ENCODE peak calls at places on chromosomes 7 and 10, in six cellular contexts. E is fibroblast of lung, F is SK-N-SH, C is H9, Q is prostate gland, V is BE2C. J is an unnamed sample. For H3K4me1, the result is how much of the 10 kb centered on the place peaks cover.

GRCh38 chr7:1623810-1624209 is 46.3 kb upstream of the ELFN1 start:
- DNase-seq in Q (no peak), C (no peak), E (no peak), F (peak), V (no peak), J (no peak)

GRCh38 chr10:75253281-75254220 is 17.8 kb upstream of the COMTD1 start:
- DNase-seq in C (no peak), V (no peak), F (no peak), E (no peak), Q (no peak), J (no peak)

GRCh38 chr10:129939416-129940275 is 24.4 kb downstream of the EBF3 start:
- DNase-seq in V (no peak), E (no peak), F (no peak), Q (no peak), C (no peak), J (no peak)

GRCh38 chr7:142866361-142867096 is 11.7 kb downstream of the EPHB6 start:
- DNase-seq in Q (peak), V (peak), F (peak), C (peak), E (peak), J (no peak)

GRCh38 chr7:41508755-41509154 is 194.1 kb downstream of the INHBA start:
- DNase-seq in C (no peak), V (no peak), E (no peak), F (no peak), Q (no peak), J (no peak)

GRCh38 chr7:30330134-30331111 is 46.0 kb downstream of the ZNRF2 start:
- DNase-seq in C (no peak), F (no peak), V (no peak), E (peak), Q (no peak), J (no peak)

GRCh38 chr7:2008101-2008935 is 224.4 kb downstream of the MAD1L1 start:
- DNase-seq in Q (no peak), F (no peak), E (no peak), V (peak), C (peak), J (peak)

GRCh38 chr7:362416-363096 is 72.6 kb downstream of the FOXL3 start:
- DNase-seq in E (no peak), V (no peak), Q (no peak), C (no peak), F (no peak), J (peak)

GRCh38 chr7:158407581-158408331 is 179.9 kb downstream of the PTPRN2 start:
- DNase-seq in Q (no peak), V (no peak), E (peak), F (peak), C (no peak), J (no peak)

GRCh38 chr10:113322843-113323242 is 230.0 kb upstream of the HABP2 start:
- DNase-seq in C (no peak), E (no peak), Q (no peak), V (no peak), F (no peak), J (peak)

GRCh38 chr7:130421685-130422084 is 19.1 kb downstream of the CEP41 start:
- DNase-seq in Q (no peak), C (no peak), V (peak), E (peak), F (no peak), J (no peak)

GRCh38 chr7:68317476-68317875 is 1280.8 kb upstream of the AUTS2 start:
- DNase-seq in Q (peak), C (no peak), E (no peak), F (no peak), V (no peak), J (no peak)

GRCh38 chr7:77985974-77986339 is 187.4 kb downstream of the PHTF2 start:
- DNase-seq in V (no peak), C (no peak), F (no peak), Q (no peak), E (no peak), J (no peak)

GRCh38 chr10:73215749-73216148 is 31.3 kb downstream of the DNAJC9 start:
- DNase-seq in Q (no peak), C (no peak), E (no peak), F (no peak), V (no peak), J (no peak)

GRCh38 chr7:112572669-112573301 is 92.0 kb downstream of the LSMEM1 start:
- DNase-seq in Q (peak), F (no peak), C (no peak), E (no peak), V (no peak), J (no peak)

GRCh38 chr7:76011437-76011836 is 17.0 kb upstream of the TMEM120A start:
- DNase-seq in E (peak), C (no peak), Q (no peak), V (no peak), F (no peak), J (no peak)

GRCh38 chr7:25615005-25615404 is 386.7 kb upstream of the NPVF start:
- DNase-seq in V (no peak), C (no peak), E (no peak), F (no peak), Q (no peak), J (no peak)

GRCh38 chr10:31749293-31749692 is 179.3 kb downstream of the ARHGAP12 start:
- DNase-seq in E (peak), V (peak), C (no peak), F (peak), Q (no peak), J (no peak)

GRCh38 chr10:100024741-100025140 is 15.0 kb upstream of the DNMBP start:
- DNase-seq in E (no peak), C (no peak), V (no peak), Q (no peak), F (no peak), J (no peak)

GRCh38 chr10:59698326-59698725 is 11.3 kb downstream of the SLC16A9 start:
- DNase-seq in F (no peak), E (no peak), C (no peak), V (no peak), Q (no peak), J (no peak)

GRCh38 chr7:114860196-114860595 is 61.7 kb upstream of the MDFIC start:
- DNase-seq in E (no peak), Q (no peak), F (no peak), C (no peak), V (no peak), J (no peak)

GRCh38 chr10:14032406-14032998 is 298.2 kb downstream of the FRMD4A start:
- DNase-seq in Q (no peak), F (peak), E (peak), C (peak), V (peak), J (peak)

GRCh38 chr7:136470179-136470578 is 398.3 kb upstream of the CHRM2 start:
- DNase-seq in F (no peak), V (no peak), Q (no peak), C (no peak), E (no peak), J (no peak)

GRCh38 chr7:44112997-44113763 is 9.0 kb downstream of the AEBP1 start:
- DNase-seq in F (peak), Q (no peak), V (no peak), E (no peak), C (no peak), J (no peak)

GRCh38 chr10:80460399-80461207 is 6.5 kb downstream of the TSPAN14 start:
- DNase-seq in Q (peak), C (peak), V (no peak), F (no peak), E (peak), J (peak)

GRCh38 chr10:80457554-80458262 is 3.6 kb downstream of the TSPAN14 start:
- DNase-seq in Q (no peak), C (peak), E (no peak), V (no peak), F (no peak), J (no peak)

GRCh38 chr10:80458638-80459037 is 4.5 kb downstream of the TSPAN14 start:
- DNase-seq in F (peak), V (no peak), Q (no peak), C (no peak), E (no peak), J (no peak)

GRCh38 chr10:80458263-80458625 is 4.1 kb downstream of the TSPAN14 start:
- DNase-seq in V (no peak), Q (no peak), F (no peak), E (no peak), C (no peak), J (no peak)

DNA sequence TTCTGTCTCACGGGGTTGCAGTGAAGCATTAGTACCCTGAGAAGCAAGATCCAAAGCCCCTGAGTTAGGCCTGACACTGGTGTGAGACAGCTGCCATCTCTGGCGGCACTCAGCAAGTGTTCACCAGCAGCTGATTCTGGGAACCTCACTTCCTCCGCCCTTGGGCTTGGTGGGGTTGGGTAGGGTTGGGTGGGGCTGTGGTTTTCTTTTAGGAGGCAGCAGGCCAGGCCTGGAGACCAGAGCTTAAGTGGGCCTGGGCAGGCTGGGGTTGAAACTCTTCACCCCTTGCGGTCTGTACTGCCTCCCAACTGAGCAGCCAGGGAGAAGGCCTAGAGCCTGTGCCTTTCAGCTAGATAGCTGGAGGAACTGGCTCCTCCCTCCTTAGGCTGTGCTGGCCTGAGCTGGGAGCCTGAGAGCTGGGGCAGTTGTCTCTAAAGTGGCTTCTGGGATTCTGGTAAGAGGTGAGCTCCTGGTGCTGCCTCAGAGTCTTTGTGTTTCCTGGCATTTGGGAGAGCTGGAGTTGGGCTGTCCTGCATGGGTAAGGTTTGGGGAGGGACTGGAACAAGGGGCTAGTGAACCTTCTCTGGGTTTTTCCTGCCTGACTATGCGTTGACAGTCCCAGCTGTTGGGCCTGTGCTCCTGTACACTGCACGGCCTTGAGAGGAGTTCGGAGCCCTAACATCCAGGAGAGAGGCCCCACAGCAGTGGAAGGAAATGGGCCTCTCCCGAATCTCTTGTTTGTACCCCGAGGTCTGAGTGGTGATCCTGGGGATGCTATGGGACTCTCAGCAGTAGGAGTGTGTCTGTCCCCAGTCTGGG is 5.1 kb downstream of the TSPAN14 start:
- DNase-seq in Q (peak), V (peak), C (peak), E (peak), F (peak), J (peak)
- H3K4me1 ChIP-seq in Q (half or more), V (under half), C (under half), E (under half), F (half or more), J (half or more)

GRCh38 chr10:101056365-101057151 is 5.2 kb upstream of the KAZALD1 start:
- DNase-seq in E (no peak), V (no peak), C (no peak), F (no peak), Q (no peak), J (no peak)

GRCh38 chr10:101054351-101054750 is 7.4 kb upstream of the KAZALD1 start:
- DNase-seq in V (no peak), Q (no peak), E (no peak), C (no peak), F (no peak), J (no peak)

GRCh38 chr10:101055416-101055815 is 6.4 kb upstream of the KAZALD1 start:
- DNase-seq in V (no peak), Q (no peak), E (no peak), C (no peak), F (no peak), J (no peak)

GRCh38 chr10:101052285-101052684 is 9.5 kb upstream of the KAZALD1 start:
- DNase-seq in C (no peak), Q (no peak), V (no peak), F (no peak), E (peak), J (no peak)

GRCh38 chr10:101053516-101053915 is 8.3 kb upstream of the KAZALD1 start:
- DNase-seq in Q (no peak), E (peak), V (no peak), F (no peak), C (no peak), J (no peak)
- H3K4me1 ChIP-seq in Q (under half), E (under half), V (under half), F (under half), C (under half), J (under half)

DNA sequence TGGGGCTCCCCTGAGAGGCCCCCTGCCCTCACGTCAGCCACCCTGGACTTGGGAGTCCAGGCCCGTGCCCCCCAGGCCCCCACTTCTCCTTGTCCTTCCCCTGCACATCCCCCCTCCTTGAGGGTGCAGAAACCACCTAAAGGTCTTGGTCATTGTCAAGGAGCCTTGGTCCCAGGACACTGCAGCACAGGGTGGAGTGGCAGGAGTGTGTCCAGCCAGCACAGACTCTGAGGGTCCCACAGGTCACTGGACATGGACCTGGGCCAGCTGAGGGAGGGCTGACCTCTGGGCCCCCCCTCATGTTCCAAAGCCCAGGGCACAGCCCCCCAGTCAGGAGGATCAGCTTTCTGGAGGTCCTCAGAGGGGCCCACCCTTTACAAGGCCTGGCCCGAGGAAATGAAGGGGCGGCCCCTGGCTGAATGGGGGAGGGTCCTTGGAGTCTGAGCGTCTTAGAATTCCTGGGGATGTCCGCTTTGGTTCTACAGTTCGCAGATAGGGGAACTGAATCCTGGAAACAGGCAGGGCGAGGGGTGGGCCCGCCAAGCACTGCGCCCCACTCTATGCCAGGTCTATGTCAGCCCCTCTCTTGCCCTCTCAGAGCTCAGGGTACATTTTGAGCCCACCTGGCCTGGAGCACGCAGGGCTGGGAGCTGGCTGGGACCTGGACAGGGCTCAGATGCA is 54.0 kb downstream of the PWWP2B start:
- DNase-seq in E (no peak), F (no peak), V (peak), C (no peak), Q (no peak), J (peak)
- H3K4me1 ChIP-seq in E (under half), F (under half), V (under half), C (under half), Q (under half), J (half or more)

DNA sequence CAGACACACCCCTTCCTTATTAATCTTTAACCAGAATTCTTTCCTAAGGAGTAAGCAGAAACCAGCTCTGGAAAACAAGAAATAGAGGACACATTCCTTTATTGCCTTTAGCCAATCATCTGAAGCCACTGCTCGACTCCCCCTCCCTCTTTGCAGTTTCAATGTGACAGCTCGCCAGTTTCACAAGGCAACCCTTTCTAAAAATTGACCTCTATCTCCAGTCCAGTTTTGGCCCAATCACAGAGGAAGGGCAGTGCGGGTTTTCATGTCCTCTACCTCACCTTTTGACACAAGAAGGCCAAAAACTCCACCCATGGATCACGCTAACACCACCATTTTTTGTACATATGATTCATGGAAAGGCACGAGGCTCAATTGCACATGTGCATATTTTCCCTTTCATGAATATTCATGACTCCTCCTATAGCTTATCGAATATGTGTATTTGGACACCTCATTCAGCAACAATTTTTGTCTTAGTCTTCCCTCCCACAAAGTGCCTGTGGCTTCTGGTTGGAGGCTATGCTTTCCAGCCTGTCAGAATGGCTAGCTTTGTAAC is 24.3 kb downstream of the IFIT3 start:
- DNase-seq in Q (no peak), V (no peak), E (peak), C (no peak), F (no peak), J (no peak)
- H3K4me1 ChIP-seq in Q (under half), V (under half), E (under half), C (under half), F (under half), J (half or more)

DNA sequence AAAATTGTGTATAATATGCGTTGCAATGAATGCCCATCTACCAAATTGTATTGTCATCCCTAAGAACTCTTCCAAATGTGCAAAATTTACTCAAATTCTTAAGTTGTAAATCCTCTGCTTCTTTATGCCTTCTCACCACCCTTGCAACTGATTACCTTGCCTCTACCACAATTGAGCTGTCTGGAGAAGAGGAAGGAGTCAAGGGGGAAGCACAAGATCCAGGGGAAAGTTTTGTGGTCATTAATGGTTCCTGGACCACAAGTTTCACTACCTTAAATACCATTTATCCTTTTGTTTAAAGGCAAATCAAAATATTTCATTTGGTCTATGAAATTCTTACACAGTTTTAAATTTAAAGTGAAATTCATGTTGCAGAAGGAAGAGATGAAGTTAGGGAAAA is 16.7 kb downstream of the CRPPA start:
- DNase-seq in V (no peak), F (no peak), Q (no peak), E (no peak), C (no peak), J (no peak)
- H3K4me1 ChIP-seq in V (under half), F (under half), Q (under half), E (under half), C (under half), J (under half)

DNA sequence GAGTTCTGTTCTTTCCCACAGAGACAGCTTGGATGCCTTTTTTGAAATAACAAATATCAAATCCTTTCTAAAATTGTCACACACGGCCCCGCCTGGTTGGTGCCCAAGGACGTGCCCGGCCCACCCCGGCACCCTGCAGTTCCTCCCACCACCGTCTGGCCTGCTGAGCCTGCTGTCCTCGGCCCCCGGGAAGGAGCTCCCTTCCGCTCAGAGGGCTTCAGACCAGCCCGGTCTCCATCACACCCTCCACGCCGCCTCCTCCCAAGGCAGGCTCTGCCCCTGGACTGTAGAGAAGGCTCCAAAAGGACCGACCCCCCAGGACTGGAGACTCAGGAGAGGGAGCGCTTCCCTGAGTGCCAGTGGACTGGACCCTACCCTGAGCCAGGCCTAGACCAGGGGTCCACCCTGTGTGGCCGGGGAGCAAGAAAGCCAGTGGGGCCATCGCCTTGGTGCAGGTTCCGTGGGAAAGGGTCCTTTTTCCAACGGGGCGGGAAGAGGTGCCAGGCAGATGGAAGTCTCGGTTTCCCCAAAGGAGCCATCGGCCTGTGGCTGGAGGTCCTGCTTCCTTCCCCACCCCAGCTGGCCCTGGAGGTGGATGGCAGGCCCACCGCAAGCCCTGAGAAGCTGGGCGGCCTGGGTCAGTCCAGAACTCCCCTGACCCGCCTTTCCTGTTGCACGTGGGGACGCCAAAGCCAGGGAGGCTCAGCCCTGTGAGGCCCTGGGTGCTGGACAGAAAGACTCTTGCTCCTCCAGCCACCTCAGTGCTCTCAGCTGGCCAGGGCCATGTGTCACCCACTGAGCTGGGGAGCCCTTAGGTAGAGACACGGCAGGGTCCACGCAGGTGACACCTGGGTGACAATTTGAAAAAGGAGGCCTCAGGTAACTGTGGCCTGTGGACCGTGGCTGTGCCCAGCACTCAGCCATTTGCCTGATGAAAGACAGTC is 69.8 kb downstream of the PWWP2B start:
- DNase-seq in F (no peak), V (peak), C (no peak), E (no peak), Q (no peak), J (peak)
- H3K4me1 ChIP-seq in F (under half), V (under half), C (under half), E (under half), Q (under half), J (under half)

GRCh38 chr10:119289227-119289925 is 82.0 kb downstream of the GRK5 start:
- DNase-seq in F (no peak), V (no peak), Q (no peak), C (no peak), E (no peak), J (no peak)
- H3K4me1 ChIP-seq in F (under half), V (under half), Q (under half), C (under half), E (under half), J (half or more)

GRCh38 chr7:151251328-151251925 is 2.9 kb upstream of the SMARCD3 start:
- DNase-seq in E (peak), V (peak), Q (no peak), C (no peak), F (peak), J (peak)
- H3K4me1 ChIP-seq in E (under half), V (under half), Q (under half), C (under half), F (under half), J (under half)

DNA sequence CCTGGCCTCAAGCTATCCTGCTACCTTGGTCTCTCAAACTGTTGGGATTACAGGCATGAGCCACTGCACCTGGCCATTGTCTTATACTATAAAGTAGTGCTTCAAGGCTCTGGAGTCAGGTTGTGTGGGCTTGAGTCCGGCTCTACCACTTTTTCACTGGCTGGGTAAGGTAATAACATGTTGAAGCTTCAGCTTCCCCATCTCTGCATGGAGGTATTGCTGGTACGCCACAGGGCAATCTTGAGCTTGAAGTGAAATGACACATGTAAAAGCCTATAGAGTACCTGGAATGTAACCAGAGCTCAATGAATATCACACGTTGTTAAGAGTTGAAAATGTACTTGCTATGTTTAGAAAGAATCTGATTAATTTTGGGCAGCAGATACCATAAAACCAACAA is 120.8 kb downstream of the POU6F2 start:
- DNase-seq in V (no peak), E (no peak), F (no peak), C (no peak), Q (no peak), J (no peak)
- H3K4me1 ChIP-seq in V (under half), E (under half), F (under half), C (under half), Q (under half), J (under half)